ENCODE peak calls at places on chromosome 14, in four cellular contexts. C is IMR-90, T is Peyer's patch, Y is GM12891. E is an unnamed sample.

GRCh38 chr14:105398726-105399440 is 545 bp downstream of the TEX22 start:
- DNase-seq in C (peak), T (no peak), Y (peak), E (no peak)

GRCh38 chr14:96384053-96384452 is 7.9 kb upstream of the AK7 start:
- DNase-seq in C (no peak), T (no peak), Y (no peak), E (no peak)

GRCh38 chr14:48805315-48805714 is 780.9 kb downstream of the RPS29 start:
- DNase-seq in C (no peak), T (peak), Y (no peak), E (no peak)

GRCh38 chr14:91876492-91876891 is 9.2 kb upstream of the TC2N start:
- DNase-seq in C (no peak), T (no peak), Y (no peak), E (no peak)

GRCh38 chr14:50233335-50234250 is 2.2 kb upstream of the SOS2 start:
- DNase-seq in C (no peak), T (no peak), Y (no peak), E (no peak)

GRCh38 chr14:102215522-102216250 is 76.0 kb downstream of the WDR20 start:
- DNase-seq in C (peak), T (no peak), Y (no peak), E (no peak)

GRCh38 chr14:100601914-100602313 is 14.7 kb upstream of the BEGAIN start:
- DNase-seq in C (no peak), T (no peak), Y (no peak), E (no peak)

GRCh38 chr14:69928111-69928523 is 48.9 kb downstream of the SMOC1 start:
- DNase-seq in C (peak), T (no peak), Y (no peak), E (no peak)

GRCh38 chr14:53947452-53948180 is 9.0 kb downstream of the BMP4 start:
- DNase-seq in C (peak), T (no peak), Y (no peak), E (no peak)

GRCh38 chr14:61754627-61755381 is 7.4 kb upstream of the SNAPC1 start:
- DNase-seq in C (peak), T (no peak), Y (no peak), E (no peak)

GRCh38 chr14:88798161-88798560 is 5.4 kb upstream of the EML5 start:
- DNase-seq in C (no peak), T (no peak), Y (no peak), E (no peak)

GRCh38 chr14:50619569-50620141 is 48.5 kb downstream of the SAV1 start:
- DNase-seq in C (peak), T (no peak), Y (no peak), E (no peak)

GRCh38 chr14:76117789-76118188 is 33.9 kb upstream of the GPATCH2L start:
- DNase-seq in C (no peak), T (no peak), Y (no peak), E (no peak)

GRCh38 chr14:101187816-101188570 is 284.5 kb upstream of the RTL1 start:
- DNase-seq in C (no peak), T (no peak), Y (no peak), E (no peak)

GRCh38 chr14:92516344-92516965 is 2.9 kb downstream of the RIN3 start:
- DNase-seq in C (no peak), T (peak), Y (no peak), E (no peak)

GRCh38 chr14:103401223-103402214 is 16.3 kb downstream of the MARK3 start:
- DNase-seq in C (peak), T (no peak), Y (no peak), E (no peak)

DNA sequence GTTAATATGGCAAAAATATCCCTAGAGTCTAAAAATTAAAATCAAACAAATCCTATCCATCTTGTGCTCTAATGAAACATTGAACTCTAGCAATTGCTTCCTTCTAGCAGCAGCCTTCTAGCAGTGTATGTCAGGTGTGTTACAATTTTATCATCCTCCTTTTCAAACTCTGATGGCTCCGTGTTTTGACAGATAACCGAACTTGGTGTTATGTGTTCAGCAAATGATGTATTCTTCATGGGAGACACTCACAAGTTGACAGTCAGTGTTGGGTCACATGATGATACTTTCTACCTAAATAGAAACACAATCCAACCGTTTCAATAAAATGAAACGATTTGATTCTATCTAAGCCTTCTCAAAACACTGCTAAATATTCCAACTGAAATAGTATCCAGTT is 525.3 kb upstream of the NOVA1 start:
- DNase-seq in C (no peak), T (no peak), Y (no peak), E (no peak)
- TF ChIP-seq POLR2A in C (no peak), T (no peak), Y (no peak), E (no peak)

GRCh38 chr14:38549549-38549948 is 293.7 kb upstream of the CLEC14A start:
- DNase-seq in C (no peak), T (no peak), Y (no peak), E (no peak)

GRCh38 chr14:38546932-38547551 is 291.1 kb upstream of the CLEC14A start:
- DNase-seq in C (no peak), T (no peak), Y (no peak), E (no peak)

GRCh38 chr14:38548091-38548490 is 292.2 kb upstream of the CLEC14A start:
- DNase-seq in C (no peak), T (no peak), Y (no peak), E (no peak)

GRCh38 chr14:38544766-38545165 is 288.9 kb upstream of the CLEC14A start:
- DNase-seq in C (no peak), T (no peak), Y (no peak), E (no peak)
- TF ChIP-seq POLR2A in C (no peak), T (no peak), Y (no peak), E (no peak)

DNA sequence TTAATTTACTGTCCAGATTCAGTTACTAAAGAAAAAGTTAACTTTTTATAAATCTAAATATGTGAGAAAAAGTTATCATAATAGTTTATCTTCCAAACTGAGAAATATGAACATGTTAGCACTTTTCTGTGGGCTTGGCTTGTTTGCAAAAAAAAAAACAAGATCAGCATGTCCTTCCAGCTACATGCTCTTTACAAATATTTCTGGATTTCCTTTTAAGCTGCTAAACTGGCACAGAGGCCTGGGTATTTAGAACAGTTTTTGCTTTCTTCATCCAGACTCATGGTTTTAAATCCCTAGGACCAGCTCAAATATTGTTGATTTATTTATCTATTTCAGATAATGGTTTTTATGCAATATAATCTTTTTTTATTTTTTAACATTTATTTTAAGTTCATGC is 1444.5 kb upstream of the FLRT2 start:
- DNase-seq in C (no peak), T (no peak), Y (no peak), E (no peak)
- TF ChIP-seq POLR2A in C (no peak), T (no peak), Y (no peak), E (no peak)

DNA sequence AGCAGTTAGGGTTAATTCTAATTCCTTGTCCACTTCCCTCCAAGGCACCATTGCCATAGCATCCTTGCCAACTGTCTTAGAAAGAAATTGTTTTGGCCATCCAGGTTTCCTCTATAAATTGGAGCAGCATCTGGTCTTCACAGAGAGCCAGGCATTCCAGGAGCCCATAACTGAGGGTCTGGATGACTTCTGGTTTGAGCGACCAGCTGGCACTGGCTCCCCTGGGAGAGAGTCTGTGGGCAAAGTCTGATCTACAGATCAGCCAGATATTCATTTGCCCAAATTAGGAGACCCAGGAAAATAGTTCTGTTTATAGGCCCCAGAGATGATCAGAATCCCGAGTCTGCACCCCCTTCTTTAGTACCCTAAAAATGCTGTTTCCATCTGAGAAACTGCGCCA is 16.0 kb downstream of the VSX2 start:
- DNase-seq in C (no peak), T (no peak), Y (no peak), E (no peak)
- TF ChIP-seq POLR2A in C (no peak), T (no peak), Y (no peak), E (no peak)

DNA sequence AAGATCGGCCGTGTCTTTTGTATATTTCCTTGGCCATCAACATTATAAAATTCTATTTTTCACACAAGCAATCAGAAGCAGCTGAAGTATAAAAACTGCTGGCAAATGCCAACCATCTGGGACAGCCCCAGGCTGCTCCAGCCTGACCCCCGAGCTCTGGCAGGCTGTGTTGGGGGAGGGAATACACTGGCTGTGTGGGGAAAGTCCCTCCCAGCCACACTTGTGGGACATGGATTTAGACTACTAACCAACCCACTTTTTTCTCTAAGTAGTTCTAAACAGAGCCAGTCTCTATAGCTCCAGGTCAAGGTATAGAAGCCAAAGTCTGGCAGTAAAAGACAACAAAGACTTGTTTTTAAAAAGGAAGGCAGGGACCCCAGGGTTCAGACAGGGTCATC is 13.6 kb downstream of the POMT2 start:
- DNase-seq in C (peak), T (no peak), Y (no peak), E (no peak)
- TF ChIP-seq POLR2A in C (no peak), T (no peak), Y (no peak), E (no peak)

DNA sequence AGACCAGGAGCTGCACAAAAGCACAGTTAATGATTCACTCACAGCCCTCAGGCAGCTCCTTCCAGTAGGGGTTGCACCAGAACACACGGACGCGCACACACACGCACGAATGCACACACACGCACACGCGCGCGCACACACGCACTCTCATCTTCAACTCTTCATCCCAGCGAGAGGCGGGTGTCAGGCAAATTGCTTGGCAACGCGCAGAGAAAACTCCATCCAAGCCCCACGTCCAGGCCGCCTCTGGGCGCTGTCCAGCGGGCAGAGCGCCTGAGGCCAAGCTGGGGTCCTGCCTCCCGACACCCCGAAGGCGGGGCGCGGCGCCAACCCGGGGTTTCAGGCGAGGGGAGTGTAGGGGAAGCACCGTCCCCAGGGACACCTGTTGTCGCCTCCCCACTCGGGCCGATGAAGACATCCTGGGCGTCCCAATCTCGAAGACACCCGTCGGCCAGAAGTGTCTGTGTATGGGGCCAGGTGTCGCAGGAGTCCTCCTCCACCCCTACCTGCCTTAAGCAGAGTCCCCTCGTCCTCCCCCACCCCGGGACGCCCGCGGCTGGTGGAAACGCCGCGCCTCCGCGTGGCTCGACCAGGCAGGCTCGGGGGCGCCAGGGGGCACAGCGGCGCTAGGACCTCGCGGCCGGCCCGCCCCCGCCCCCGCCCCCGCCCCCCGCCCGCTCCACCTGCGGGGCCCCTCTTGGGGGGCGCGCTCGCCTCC is 35.6 kb upstream of the STON2 start:
- DNase-seq in C (peak), T (peak), Y (peak), E (no peak)
- TF ChIP-seq POLR2A in C (no peak), T (no peak), Y (no peak), E (no peak)

GRCh38 chr14:23324455-23324846 is 3.2 kb downstream of the PABPN1 start:
- DNase-seq in C (no peak), T (no peak), Y (no peak), E (no peak)

GRCh38 chr14:23324993-23325392 is 3.7 kb downstream of the PABPN1 start:
- DNase-seq in C (no peak), T (no peak), Y (no peak), E (no peak)

GRCh38 chr14:23323838-23324454 is 2.7 kb downstream of the PABPN1 start:
- DNase-seq in C (no peak), T (no peak), Y (no peak), E (no peak)

GRCh38 chr14:23327947-23328744 is 6.9 kb downstream of the PABPN1 start:
- DNase-seq in C (peak), T (peak), Y (peak), E (no peak)

DNA sequence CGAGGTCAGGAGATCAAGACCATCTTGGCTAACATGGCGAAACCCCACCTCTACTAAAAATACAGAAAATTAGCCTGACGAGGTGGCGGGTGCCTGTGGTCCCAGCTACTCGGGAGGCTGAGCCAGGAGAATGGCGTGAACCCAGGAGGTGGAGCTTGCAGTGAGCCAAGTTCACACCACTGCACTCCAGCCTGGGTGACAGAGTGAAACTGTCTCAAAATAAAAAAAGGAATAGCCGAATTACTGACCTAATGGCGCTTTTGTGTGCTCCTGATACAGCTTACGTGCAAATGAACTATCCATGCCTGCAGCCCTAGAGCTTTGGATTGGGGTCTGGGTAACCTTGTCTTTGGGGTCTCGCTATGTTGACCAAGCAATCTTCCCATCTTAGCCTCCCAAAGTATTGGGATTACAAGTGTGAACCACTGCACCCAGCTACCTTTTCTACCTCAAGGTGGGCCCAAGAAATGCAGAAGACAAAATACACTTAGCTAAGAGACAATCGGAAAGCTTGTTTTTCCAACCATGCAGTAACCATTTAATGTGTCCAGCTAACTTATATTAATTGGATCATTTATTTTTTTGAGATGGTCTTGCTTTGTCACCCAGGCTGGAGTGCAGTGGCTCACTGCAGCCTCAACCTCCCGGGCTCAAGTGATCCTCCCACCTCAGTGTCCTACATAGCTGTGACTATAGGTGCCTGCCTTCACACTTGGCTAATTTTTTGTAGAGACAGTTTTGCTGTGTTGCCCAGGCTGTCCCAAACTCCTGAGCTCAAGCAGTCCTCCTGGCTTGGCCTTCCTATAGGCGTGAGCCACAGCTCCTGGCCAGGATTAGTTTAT is 5.5 kb downstream of the PABPN1 start:
- DNase-seq in C (no peak), T (no peak), Y (no peak), E (no peak)
- TF ChIP-seq POLR2A in C (peak), T (no peak), Y (peak), E (no peak)